ENCODE peak calls at places on chromosomes 7 and 10, in ten cellular contexts. Q is IMR-90; N is aorta; B is CD8-positive, alpha-beta memory T cell; O is neural progenitor cell; U is effector memory CD4-positive, alpha-beta T cell; F is heart left ventricle; T is body of pancreas; X is cardiac muscle cell; H is colonic mucosa. P is an unnamed sample.

GRCh38 chr7:7175075-7175695 is 7.2 kb upstream of the C1GALT1 start:
- DNase-seq in T (no peak), H (no peak), N (no peak), X (no peak), Q (no peak), U (no peak), O (no peak), F (no peak), B (no peak), P (no peak)

GRCh38 chr10:101941871-101942270 is 98.3 kb upstream of the KCNIP2 start:
- DNase-seq in O (no peak), Q (peak; percentile 59), U (no peak), T (no peak), H (no peak), X (peak; percentile 59), N (no peak), B (no peak), F (no peak), P (no peak)

GRCh38 chr7:138797715-138798320 is at the start of the genes ATP6V0A4 and TMEM213:
- DNase-seq in B (no peak), H (no peak), O (peak; percentile 56), F (no peak), N (no peak), T (no peak), X (no peak), Q (no peak), U (no peak), P (no peak)

GRCh38 chr10:11673346-11674330 is 62.2 kb upstream of the USP6NL start:
- DNase-seq in B (no peak), T (peak; percentile 45), O (no peak), Q (no peak), N (no peak), F (no peak), X (peak; percentile 27), U (no peak), H (no peak), P (no peak)

GRCh38 chr7:103777440-103777839 is 212.0 kb downstream of the RELN start:
- DNase-seq in X (no peak), F (no peak), H (no peak), B (no peak), T (no peak), O (no peak), N (no peak), U (no peak), Q (no peak), P (no peak)

GRCh38 chr7:140920745-140921144 is 4.0 kb downstream of the BRAF start:
- DNase-seq in Q (no peak), F (no peak), T (no peak), U (no peak), X (no peak), O (no peak), B (no peak), H (no peak), N (no peak), P (no peak)

GRCh38 chr10:89206402-89207180 is 526 bp downstream of the CH25H start:
- DNase-seq in O (no peak), Q (peak; percentile 24), F (peak; percentile 48), N (peak; percentile 77), T (peak; percentile 26), U (peak; percentile 34), B (peak; percentile 27), X (peak; percentile 36), H (peak; percentile 35), P (peak; percentile 30)

GRCh38 chr10:2392145-2392812 is 655.0 kb upstream of the ADARB2 start:
- DNase-seq in U (no peak), O (no peak), F (no peak), B (no peak), N (no peak), Q (no peak), H (no peak), T (no peak), X (peak; percentile 32), P (no peak)

GRCh38 chr7:150941983-150942590 is 36.0 kb downstream of the KCNH2 start:
- DNase-seq in N (peak; percentile 62), T (peak; percentile 18), O (no peak), U (peak; percentile 12), B (no peak), Q (no peak), X (peak; percentile 23), F (peak; percentile 83), H (peak; percentile 76), P (peak; percentile 15)

GRCh38 chr10:18659784-18660561 is 742 bp downstream of the ARL5B start:
- DNase-seq in H (peak; percentile 85), T (peak; percentile 76), U (no peak), O (peak; percentile 21), N (no peak), B (no peak), F (no peak), Q (peak; percentile 31), X (peak; percentile 40), P (no peak)

GRCh38 chr7:21944616-21945373 is 904 bp downstream of the CDCA7L start:
- DNase-seq in O (peak; percentile 61), H (peak; percentile 83), B (no peak), N (no peak), U (no peak), F (peak; percentile 38), T (peak; percentile 81), X (peak; percentile 18), Q (peak; percentile 5), P (peak; percentile 40)

GRCh38 chr10:27485986-27486385 is 18.1 kb upstream of the RAB18 start:
- DNase-seq in U (no peak), X (no peak), O (no peak), N (no peak), H (no peak), T (no peak), B (no peak), Q (no peak), F (no peak), P (no peak)

GRCh38 chr10:114322344-114322743 is 82.0 kb downstream of the AFAP1L2 start:
- DNase-seq in O (no peak), F (no peak), H (no peak), B (no peak), Q (peak; percentile 10), U (no peak), N (no peak), T (no peak), X (peak; percentile 44), P (no peak)

GRCh38 chr10:98293550-98294269 is 25.7 kb upstream of the LOXL4 start:
- DNase-seq in N (no peak), X (no peak), T (no peak), Q (no peak), U (no peak), H (no peak), F (peak; percentile 79), O (no peak), B (no peak), P (no peak)

GRCh38 chr7:121372376-121373024 is 23.6 kb downstream of the FAM3C start:
- DNase-seq in B (no peak), X (peak; percentile 41), O (no peak), U (no peak), F (no peak), T (no peak), H (no peak), Q (peak; percentile 6), N (no peak), P (no peak)

GRCh38 chr7:74027683-74028320 is at the start of gene ELN:
- DNase-seq in B (no peak), F (peak; percentile 89), U (no peak), H (peak; percentile 66), N (peak; percentile 95), X (peak; percentile 92), T (peak; percentile 86), Q (peak; percentile 43), O (peak; percentile 56), P (peak; percentile 87)

GRCh38 chr7:134907000-134907399 is 79.3 kb upstream of the AGBL3 start:
- DNase-seq in H (no peak), O (no peak), U (no peak), Q (no peak), N (no peak), X (no peak), B (no peak), F (no peak), T (no peak), P (no peak)
- H3K27ac ChIP-seq in H (peak overlapping the region; percentile 30), O (no peak overlapping the region), U (no peak overlapping the region), Q (no peak overlapping the region), N (peak overlapping the region; percentile 89), X (no peak overlapping the region), B (no peak overlapping the region), F (no peak overlapping the region), T (no peak overlapping the region), P (peak overlapping the region; percentile 10)

DNA sequence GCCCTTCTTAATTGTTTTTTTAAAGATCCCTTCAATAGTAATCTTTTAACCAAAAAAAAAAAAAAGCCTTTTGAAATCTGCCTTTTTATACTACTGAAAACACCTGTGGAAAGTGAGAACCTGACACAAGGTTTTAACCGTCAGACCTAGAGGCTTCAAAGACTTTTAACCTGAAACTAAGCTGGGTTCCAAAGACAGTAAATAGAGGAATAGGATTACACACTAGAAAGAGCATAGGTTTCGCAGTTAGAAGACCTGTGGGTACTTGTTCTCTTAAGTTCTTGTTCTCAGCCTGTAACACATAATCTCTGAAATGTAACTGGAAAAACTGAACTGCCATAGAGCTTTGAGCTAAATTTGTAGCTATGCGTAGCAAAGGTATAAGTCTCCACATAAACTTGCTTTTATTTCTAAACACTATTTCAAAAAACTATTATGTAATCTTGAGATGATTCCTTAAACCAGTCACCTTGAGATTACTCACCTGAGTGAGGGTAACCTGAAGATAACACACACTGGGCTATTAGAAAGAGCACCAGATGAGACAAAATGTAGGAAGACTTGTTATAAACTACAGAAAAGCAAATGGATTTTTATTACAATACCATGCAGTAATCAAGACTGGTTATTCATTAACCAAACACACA is 196.5 kb upstream of the FRMD4A start:
- DNase-seq in T (no peak), B (no peak), O (no peak), Q (no peak), X (no peak), N (no peak), F (no peak), U (no peak), H (no peak), P (no peak)
- H3K4me1 ChIP-seq in T (peaks cover 25% of the 10 kb centered on the region), B (peaks cover 55% of the 10 kb centered on the region), O (no peaks in the 10 kb centered on the region), Q (peaks cover 19% of the 10 kb centered on the region), X (peaks cover 4% of the 10 kb centered on the region), N (peaks cover 2% of the 10 kb centered on the region), F (peaks cover 2% of the 10 kb centered on the region), U (peaks cover 41% of the 10 kb centered on the region), H (peaks cover 7% of the 10 kb centered on the region), P (no peaks in the 10 kb centered on the region)

GRCh38 chr10:21527634-21528451 is 2.4 kb upstream of the SKIDA1 start:
- DNase-seq in Q (peak; percentile 57), T (no peak), O (no peak), H (no peak), U (no peak), X (peak; percentile 54), B (no peak), N (no peak), F (no peak), P (no peak)
- H3K27ac ChIP-seq in Q (peak overlapping the region; percentile 96), T (peak overlapping the region; percentile 99), O (peak overlapping the region; percentile 99), H (peak overlapping the region; percentile 88), U (peak overlapping the region; percentile 73), X (peak overlapping the region; percentile 99), B (peak overlapping the region; percentile 70), N (peak overlapping the region; percentile 93), F (peak overlapping the region; percentile 99), P (peak overlapping the region; percentile 100)

DNA sequence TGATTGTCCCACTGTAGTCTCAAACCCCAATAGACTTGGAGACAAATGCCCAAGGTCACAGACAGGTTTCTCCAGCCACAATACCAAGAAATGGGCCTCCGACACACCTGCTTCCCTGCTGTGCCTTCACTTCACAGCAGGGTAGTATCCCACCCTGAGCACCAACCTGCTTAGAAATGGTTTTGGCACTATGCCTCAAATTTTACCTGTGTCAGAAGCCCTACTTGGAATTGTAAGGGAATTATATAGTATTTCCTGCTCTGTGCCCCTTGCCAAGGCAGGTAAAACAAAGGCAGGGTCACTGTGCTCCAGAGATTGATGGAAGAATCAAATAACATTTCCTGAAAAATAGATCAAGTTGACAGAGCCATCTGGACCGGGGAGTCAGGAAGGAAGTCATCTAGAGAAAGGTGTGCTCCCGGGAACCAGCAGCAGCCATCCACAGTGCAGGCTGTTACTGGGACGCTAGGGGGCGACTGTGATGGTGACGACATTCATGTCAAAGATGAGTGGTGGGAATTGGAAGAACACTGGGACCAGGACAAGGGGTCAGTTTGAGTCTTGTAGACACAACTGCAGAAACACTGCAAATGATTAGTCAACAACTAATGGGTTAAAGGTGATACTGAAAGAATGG is 117.8 kb upstream of the AKR1E2 start:
- DNase-seq in U (no peak), X (no peak), Q (no peak), F (no peak), B (no peak), N (no peak), H (no peak), O (peak; percentile 50), T (no peak), P (no peak)
- H3K4me1 ChIP-seq in U (no peaks in the 10 kb centered on the region), X (no peaks in the 10 kb centered on the region), Q (peaks cover 3% of the 10 kb centered on the region), F (peaks cover 15% of the 10 kb centered on the region), B (no peaks in the 10 kb centered on the region), N (no peaks in the 10 kb centered on the region), H (no peaks in the 10 kb centered on the region), O (no peaks in the 10 kb centered on the region), T (no peaks in the 10 kb centered on the region), P (no peaks in the 10 kb centered on the region)